ENCODE peak calls at places on chromosomes 2 and 18, in five cellular contexts. One of them, this sample, is unnamed.

GRCh38 chr2:95728878-95729511 is 137.2 kb downstream of the TRIM43 start:
- DNase-seq in cardiac muscle cell: peak
- DNase-seq in colonic mucosa: peak
- DNase-seq in activated CD8-positive, alpha-beta T cell treated with anti-CD3 and anti-CD28 coated beads for 36 hours: peak
- DNase-seq in uterus: peak
- DNase-seq in this sample: peak

GRCh38 chr18:41938445-41938844 is 16.6 kb upstream of the PIK3C3 start:
- DNase-seq in cardiac muscle cell: no peak
- DNase-seq in colonic mucosa: no peak
- DNase-seq in activated CD8-positive, alpha-beta T cell treated with anti-CD3 and anti-CD28 coated beads for 36 hours: no peak
- DNase-seq in uterus: no peak
- DNase-seq in this sample: no peak

GRCh38 chr2:236546561-236546961 is 23.1 kb upstream of the ACKR3 start:
- DNase-seq in cardiac muscle cell: no peak
- DNase-seq in colonic mucosa: no peak
- DNase-seq in activated CD8-positive, alpha-beta T cell treated with anti-CD3 and anti-CD28 coated beads for 36 hours: peak
- DNase-seq in uterus: no peak
- DNase-seq in this sample: no peak

GRCh38 chr2:25273985-25274550 is 67.7 kb downstream of the DNMT3A start:
- DNase-seq in cardiac muscle cell: no peak
- DNase-seq in colonic mucosa: no peak
- DNase-seq in activated CD8-positive, alpha-beta T cell treated with anti-CD3 and anti-CD28 coated beads for 36 hours: peak
- DNase-seq in uterus: no peak
- DNase-seq in this sample: no peak

GRCh38 chr2:240423788-240424191 is 11.7 kb upstream of the GPC1 start:
- DNase-seq in cardiac muscle cell: no peak
- DNase-seq in colonic mucosa: no peak
- DNase-seq in activated CD8-positive, alpha-beta T cell treated with anti-CD3 and anti-CD28 coated beads for 36 hours: no peak
- DNase-seq in uterus: no peak
- DNase-seq in this sample: no peak

GRCh38 chr2:239629936-239630617 is 229.3 kb upstream of the HDAC4 start:
- DNase-seq in cardiac muscle cell: no peak
- DNase-seq in colonic mucosa: no peak
- DNase-seq in activated CD8-positive, alpha-beta T cell treated with anti-CD3 and anti-CD28 coated beads for 36 hours: no peak
- DNase-seq in uterus: no peak
- DNase-seq in this sample: no peak

GRCh38 chr2:226754821-226755536 is 44.6 kb downstream of the IRS1 start:
- DNase-seq in cardiac muscle cell: no peak
- DNase-seq in colonic mucosa: no peak
- DNase-seq in activated CD8-positive, alpha-beta T cell treated with anti-CD3 and anti-CD28 coated beads for 36 hours: no peak
- DNase-seq in uterus: no peak
- DNase-seq in this sample: no peak

GRCh38 chr2:233152541-233152940 is 92.4 kb downstream of the INPP5D start:
- DNase-seq in cardiac muscle cell: peak
- DNase-seq in colonic mucosa: no peak
- DNase-seq in activated CD8-positive, alpha-beta T cell treated with anti-CD3 and anti-CD28 coated beads for 36 hours: no peak
- DNase-seq in uterus: peak
- DNase-seq in this sample: no peak

GRCh38 chr2:232658217-232658785 is 24.9 kb downstream of the EFHD1 start:
- DNase-seq in cardiac muscle cell: peak
- DNase-seq in colonic mucosa: no peak
- DNase-seq in activated CD8-positive, alpha-beta T cell treated with anti-CD3 and anti-CD28 coated beads for 36 hours: no peak
- DNase-seq in uterus: no peak
- DNase-seq in this sample: no peak

GRCh38 chr2:179264238-179265081 is at the start of gene SESTD1:
- DNase-seq in cardiac muscle cell: peak
- DNase-seq in colonic mucosa: peak
- DNase-seq in activated CD8-positive, alpha-beta T cell treated with anti-CD3 and anti-CD28 coated beads for 36 hours: peak
- DNase-seq in uterus: peak
- DNase-seq in this sample: peak

GRCh38 chr2:149692837-149693518 is 105.4 kb upstream of the MMADHC start:
- DNase-seq in cardiac muscle cell: no peak
- DNase-seq in colonic mucosa: no peak
- DNase-seq in activated CD8-positive, alpha-beta T cell treated with anti-CD3 and anti-CD28 coated beads for 36 hours: no peak
- DNase-seq in uterus: no peak
- DNase-seq in this sample: no peak

GRCh38 chr2:158810761-158811470 is 15.8 kb downstream of the DAPL1 start:
- DNase-seq in cardiac muscle cell: no peak
- DNase-seq in colonic mucosa: no peak
- DNase-seq in activated CD8-positive, alpha-beta T cell treated with anti-CD3 and anti-CD28 coated beads for 36 hours: no peak
- DNase-seq in uterus: peak
- DNase-seq in this sample: no peak

GRCh38 chr18:79503406-79503805 is 107.7 kb downstream of the NFATC1 start:
- DNase-seq in cardiac muscle cell: no peak
- DNase-seq in colonic mucosa: no peak
- DNase-seq in activated CD8-positive, alpha-beta T cell treated with anti-CD3 and anti-CD28 coated beads for 36 hours: no peak
- DNase-seq in uterus: peak
- DNase-seq in this sample: no peak

GRCh38 chr2:11375025-11375688 is 30.7 kb upstream of the ROCK2 start:
- DNase-seq in cardiac muscle cell: no peak
- DNase-seq in colonic mucosa: no peak
- DNase-seq in activated CD8-positive, alpha-beta T cell treated with anti-CD3 and anti-CD28 coated beads for 36 hours: no peak
- DNase-seq in uterus: no peak
- DNase-seq in this sample: no peak

GRCh38 chr2:147026664-147027278 is 818.1 kb upstream of the ACVR2A start:
- DNase-seq in cardiac muscle cell: no peak
- DNase-seq in colonic mucosa: no peak
- DNase-seq in activated CD8-positive, alpha-beta T cell treated with anti-CD3 and anti-CD28 coated beads for 36 hours: no peak
- DNase-seq in uterus: no peak
- DNase-seq in this sample: no peak

GRCh38 chr2:175282300-175282699 is 100.8 kb upstream of the ATP5MC3 start:
- DNase-seq in cardiac muscle cell: peak
- DNase-seq in colonic mucosa: no peak
- DNase-seq in activated CD8-positive, alpha-beta T cell treated with anti-CD3 and anti-CD28 coated beads for 36 hours: no peak
- DNase-seq in uterus: no peak
- DNase-seq in this sample: no peak

GRCh38 chr18:33833847-33834246 is 255.8 kb downstream of the ASXL3 start:
- DNase-seq in cardiac muscle cell: no peak
- DNase-seq in colonic mucosa: no peak
- DNase-seq in activated CD8-positive, alpha-beta T cell treated with anti-CD3 and anti-CD28 coated beads for 36 hours: no peak
- DNase-seq in uterus: no peak
- DNase-seq in this sample: no peak

GRCh38 chr2:223580951-223581350 is 21.2 kb downstream of the SCG2 start:
- DNase-seq in cardiac muscle cell: peak
- DNase-seq in colonic mucosa: no peak
- DNase-seq in activated CD8-positive, alpha-beta T cell treated with anti-CD3 and anti-CD28 coated beads for 36 hours: no peak
- DNase-seq in uterus: no peak
- DNase-seq in this sample: no peak

GRCh38 chr2:221750317-221750716 is 178.2 kb upstream of the EPHA4 start:
- DNase-seq in cardiac muscle cell: no peak
- DNase-seq in colonic mucosa: no peak
- DNase-seq in activated CD8-positive, alpha-beta T cell treated with anti-CD3 and anti-CD28 coated beads for 36 hours: no peak
- DNase-seq in uterus: no peak
- DNase-seq in this sample: no peak

GRCh38 chr2:223481486-223481885 is 120.7 kb downstream of the SCG2 start:
- DNase-seq in cardiac muscle cell: no peak
- DNase-seq in colonic mucosa: no peak
- DNase-seq in activated CD8-positive, alpha-beta T cell treated with anti-CD3 and anti-CD28 coated beads for 36 hours: no peak
- DNase-seq in uterus: no peak
- DNase-seq in this sample: no peak

GRCh38 chr2:102527086-102527485 is 54.1 kb downstream of the SLC9A4 start:
- DNase-seq in cardiac muscle cell: no peak
- DNase-seq in colonic mucosa: no peak
- DNase-seq in activated CD8-positive, alpha-beta T cell treated with anti-CD3 and anti-CD28 coated beads for 36 hours: no peak
- DNase-seq in uterus: no peak
- DNase-seq in this sample: no peak

GRCh38 chr2:105432749-105433148 is 33.9 kb upstream of the FHL2 start:
- DNase-seq in cardiac muscle cell: no peak
- DNase-seq in colonic mucosa: no peak
- DNase-seq in activated CD8-positive, alpha-beta T cell treated with anti-CD3 and anti-CD28 coated beads for 36 hours: no peak
- DNase-seq in uterus: no peak
- DNase-seq in this sample: no peak

GRCh38 chr2:63058742-63059433 is 8.3 kb downstream of the OTX1 start:
- DNase-seq in cardiac muscle cell: no peak
- DNase-seq in colonic mucosa: no peak
- DNase-seq in activated CD8-positive, alpha-beta T cell treated with anti-CD3 and anti-CD28 coated beads for 36 hours: peak
- DNase-seq in uterus: no peak
- DNase-seq in this sample: peak

GRCh38 chr2:203706403-203706802 is at the start of gene CD28:
- DNase-seq in cardiac muscle cell: no peak
- DNase-seq in colonic mucosa: peak
- DNase-seq in activated CD8-positive, alpha-beta T cell treated with anti-CD3 and anti-CD28 coated beads for 36 hours: peak
- DNase-seq in uterus: no peak
- DNase-seq in this sample: no peak

GRCh38 chr2:66466435-66466834 is 31.5 kb downstream of the MEIS1 start:
- DNase-seq in cardiac muscle cell: no peak
- DNase-seq in colonic mucosa: no peak
- DNase-seq in activated CD8-positive, alpha-beta T cell treated with anti-CD3 and anti-CD28 coated beads for 36 hours: no peak
- DNase-seq in uterus: no peak
- DNase-seq in this sample: no peak

GRCh38 chr18:77071711-77072292 is 60.8 kb downstream of the MBP start:
- DNase-seq in cardiac muscle cell: no peak
- DNase-seq in colonic mucosa: no peak
- DNase-seq in activated CD8-positive, alpha-beta T cell treated with anti-CD3 and anti-CD28 coated beads for 36 hours: peak
- DNase-seq in uterus: no peak
- DNase-seq in this sample: no peak

GRCh38 chr2:189014426-189015138 is 40.4 kb downstream of the COL3A1 start:
- DNase-seq in cardiac muscle cell: no peak
- DNase-seq in colonic mucosa: no peak
- DNase-seq in activated CD8-positive, alpha-beta T cell treated with anti-CD3 and anti-CD28 coated beads for 36 hours: no peak
- DNase-seq in uterus: no peak
- DNase-seq in this sample: no peak

GRCh38 chr2:71888741-71889445 is 258.8 kb downstream of the CYP26B1 start:
- DNase-seq in cardiac muscle cell: no peak
- DNase-seq in colonic mucosa: no peak
- DNase-seq in activated CD8-positive, alpha-beta T cell treated with anti-CD3 and anti-CD28 coated beads for 36 hours: no peak
- DNase-seq in uterus: no peak
- DNase-seq in this sample: no peak

GRCh38 chr18:61628085-61628484 is 264.7 kb downstream of the RNF152 start:
- DNase-seq in cardiac muscle cell: no peak
- DNase-seq in colonic mucosa: no peak
- DNase-seq in activated CD8-positive, alpha-beta T cell treated with anti-CD3 and anti-CD28 coated beads for 36 hours: no peak
- DNase-seq in uterus: no peak
- DNase-seq in this sample: no peak

GRCh38 chr2:179486969-179487752 is 222.5 kb upstream of the SESTD1 start:
- DNase-seq in cardiac muscle cell: peak
- DNase-seq in colonic mucosa: peak
- DNase-seq in activated CD8-positive, alpha-beta T cell treated with anti-CD3 and anti-CD28 coated beads for 36 hours: no peak
- DNase-seq in uterus: no peak
- DNase-seq in this sample: no peak

GRCh38 chr2:54586062-54586982 is 130.2 kb downstream of the SPTBN1 start:
- DNase-seq in cardiac muscle cell: no peak
- DNase-seq in colonic mucosa: no peak
- DNase-seq in activated CD8-positive, alpha-beta T cell treated with anti-CD3 and anti-CD28 coated beads for 36 hours: no peak
- DNase-seq in uterus: no peak
- DNase-seq in this sample: no peak

GRCh38 chr18:75612491-75612890 is 185.0 kb upstream of the SMIM21 start:
- DNase-seq in cardiac muscle cell: no peak
- DNase-seq in colonic mucosa: no peak
- DNase-seq in activated CD8-positive, alpha-beta T cell treated with anti-CD3 and anti-CD28 coated beads for 36 hours: no peak
- DNase-seq in uterus: no peak
- DNase-seq in this sample: no peak

DNA sequence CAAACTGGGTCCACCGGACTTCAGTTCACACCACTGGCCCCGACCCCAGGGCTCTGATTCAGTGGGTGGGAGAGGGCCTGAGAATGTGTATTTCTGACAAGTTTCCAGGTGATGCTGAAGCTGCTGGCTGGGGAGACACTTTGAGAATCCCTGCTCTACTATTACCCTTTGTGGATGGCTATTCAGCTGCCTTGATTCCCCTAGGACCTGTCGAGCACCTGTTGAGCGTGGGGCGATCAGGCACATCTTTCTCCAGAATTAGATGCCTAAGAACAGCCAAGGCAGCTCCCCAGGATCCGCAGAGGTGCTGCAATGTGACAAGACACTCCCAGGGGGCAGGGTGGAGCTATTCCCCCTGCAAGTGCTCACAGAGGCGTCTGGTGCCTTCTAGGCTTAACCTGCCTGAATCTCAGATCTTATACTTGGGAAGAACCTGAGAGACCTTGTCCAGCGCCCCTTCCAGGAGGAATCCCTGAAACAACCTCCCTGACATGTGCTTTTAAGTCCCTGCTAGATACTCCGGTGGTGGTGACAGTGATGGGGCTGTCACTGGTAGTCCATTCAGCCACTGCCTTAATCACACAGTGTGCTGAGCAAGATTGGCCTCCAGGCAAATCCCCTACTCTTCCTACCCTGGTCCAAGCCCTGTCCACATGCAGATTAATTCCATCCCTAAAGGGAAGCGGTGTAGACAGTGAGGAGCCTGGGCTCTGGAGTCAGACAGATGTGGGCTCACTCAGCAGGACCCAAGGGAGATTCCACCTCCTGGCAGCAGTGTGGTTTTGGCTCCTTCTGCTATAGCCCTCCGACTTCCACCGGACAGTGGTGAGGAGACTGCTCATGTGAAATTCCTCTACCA is 43.4 kb upstream of the OTOF start:
- DNase-seq in cardiac muscle cell: peak
- DNase-seq in colonic mucosa: no peak
- DNase-seq in activated CD8-positive, alpha-beta T cell treated with anti-CD3 and anti-CD28 coated beads for 36 hours: peak
- DNase-seq in uterus: no peak
- DNase-seq in this sample: peak
- TF ChIP-seq CTCF in cardiac muscle cell: peak
- TF ChIP-seq CTCF in colonic mucosa: peak
- TF ChIP-seq CTCF in activated CD8-positive, alpha-beta T cell treated with anti-CD3 and anti-CD28 coated beads for 36 hours: peak
- TF ChIP-seq CTCF in uterus: no peak
- TF ChIP-seq CTCF in this sample: peak

DNA sequence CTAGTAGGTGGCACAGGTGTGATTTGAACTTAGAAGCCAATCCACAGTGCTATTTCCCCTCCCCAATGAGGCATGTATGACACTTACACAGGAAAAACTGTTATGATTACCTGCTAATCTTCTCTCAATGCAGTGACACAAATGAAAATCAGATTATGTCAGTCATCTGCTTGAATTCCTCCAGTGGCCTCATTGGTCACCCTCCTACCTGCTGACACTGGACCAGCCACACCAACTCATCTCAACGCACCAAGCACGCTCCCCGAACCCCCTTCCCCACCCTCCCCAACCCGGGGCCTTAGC is 82.2 kb upstream of the SEC11C start:
- DNase-seq in cardiac muscle cell: no peak
- DNase-seq in colonic mucosa: no peak
- DNase-seq in activated CD8-positive, alpha-beta T cell treated with anti-CD3 and anti-CD28 coated beads for 36 hours: no peak
- DNase-seq in uterus: no peak
- DNase-seq in this sample: no peak
- TF ChIP-seq CTCF in cardiac muscle cell: no peak
- TF ChIP-seq CTCF in colonic mucosa: no peak
- TF ChIP-seq CTCF in activated CD8-positive, alpha-beta T cell treated with anti-CD3 and anti-CD28 coated beads for 36 hours: peak
- TF ChIP-seq CTCF in uterus: no peak
- TF ChIP-seq CTCF in this sample: no peak

GRCh38 chr18:40932862-40933261 is 1022.2 kb upstream of the PIK3C3 start:
- DNase-seq in cardiac muscle cell: no peak
- DNase-seq in colonic mucosa: no peak
- DNase-seq in activated CD8-positive, alpha-beta T cell treated with anti-CD3 and anti-CD28 coated beads for 36 hours: no peak
- DNase-seq in uterus: no peak
- DNase-seq in this sample: no peak
- TF ChIP-seq CTCF in cardiac muscle cell: no peak
- TF ChIP-seq CTCF in colonic mucosa: no peak
- TF ChIP-seq CTCF in activated CD8-positive, alpha-beta T cell treated with anti-CD3 and anti-CD28 coated beads for 36 hours: no peak
- TF ChIP-seq CTCF in uterus: no peak
- TF ChIP-seq CTCF in this sample: no peak

DNA sequence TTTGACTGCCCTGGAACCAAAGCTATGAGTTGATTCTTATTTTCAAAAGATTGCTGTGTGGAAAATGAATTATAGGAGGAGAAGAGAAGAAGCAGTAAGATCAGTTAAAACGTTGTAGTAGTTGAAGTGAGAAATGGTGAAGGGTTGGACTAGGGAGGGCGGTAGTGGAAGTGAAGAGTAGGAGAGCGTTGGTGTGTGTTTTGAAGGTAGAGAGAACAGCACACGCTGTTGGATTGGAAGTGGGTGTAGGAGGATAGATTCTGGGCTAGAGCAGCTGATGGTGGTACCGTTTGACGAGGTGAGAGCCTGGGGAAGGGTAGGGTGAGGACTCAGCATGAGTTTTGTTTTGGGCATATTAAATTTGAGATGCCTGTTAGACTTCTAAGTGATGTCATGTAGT is 18.4 kb downstream of the RIOK3 start:
- DNase-seq in cardiac muscle cell: no peak
- DNase-seq in colonic mucosa: no peak
- DNase-seq in activated CD8-positive, alpha-beta T cell treated with anti-CD3 and anti-CD28 coated beads for 36 hours: no peak
- DNase-seq in uterus: no peak
- DNase-seq in this sample: no peak
- TF ChIP-seq CTCF in cardiac muscle cell: no peak
- TF ChIP-seq CTCF in colonic mucosa: no peak
- TF ChIP-seq CTCF in activated CD8-positive, alpha-beta T cell treated with anti-CD3 and anti-CD28 coated beads for 36 hours: no peak
- TF ChIP-seq CTCF in uterus: no peak
- TF ChIP-seq CTCF in this sample: no peak